ENCODE peak calls at places on chromosome 11, in six cellular contexts. One of them, this sample, is unnamed.

GRCh38 chr11:130202009-130202817 is 42.6 kb downstream of the ST14 start:
- DNase-seq in effector CD4-positive, alpha-beta T cell: no peak
- DNase-seq in stimulated activated CD4-positive, alpha-beta T cell treated with anti-CD3 and anti-CD28 coated beads, Interleukin-2, amount 100 ng/mL, for 24 hours: no peak
- DNase-seq in astrocyte of the cerebellum: no peak
- DNase-seq in CD4-positive, alpha-beta T cell: no peak
- DNase-seq in NCI-H226: no peak
- DNase-seq in this sample: no peak

GRCh38 chr11:100827934-100828661 is 141.0 kb downstream of the ARHGAP42 start:
- DNase-seq in astrocyte of the cerebellum: peak
- DNase-seq in NCI-H226: peak
- DNase-seq in CD4-positive, alpha-beta T cell: no peak
- DNase-seq in stimulated activated CD4-positive, alpha-beta T cell treated with anti-CD3 and anti-CD28 coated beads, Interleukin-2, amount 100 ng/mL, for 24 hours: no peak
- DNase-seq in effector CD4-positive, alpha-beta T cell: no peak
- DNase-seq in this sample: no peak

GRCh38 chr11:10752486-10752885 is 1.4 kb downstream of the CTR9 start:
- DNase-seq in CD4-positive, alpha-beta T cell: no peak
- DNase-seq in astrocyte of the cerebellum: no peak
- DNase-seq in effector CD4-positive, alpha-beta T cell: no peak
- DNase-seq in stimulated activated CD4-positive, alpha-beta T cell treated with anti-CD3 and anti-CD28 coated beads, Interleukin-2, amount 100 ng/mL, for 24 hours: no peak
- DNase-seq in NCI-H226: no peak
- DNase-seq in this sample: no peak

GRCh38 chr11:18012314-18012905 is 437 bp downstream of the SERGEF start:
- DNase-seq in effector CD4-positive, alpha-beta T cell: peak
- DNase-seq in stimulated activated CD4-positive, alpha-beta T cell treated with anti-CD3 and anti-CD28 coated beads, Interleukin-2, amount 100 ng/mL, for 24 hours: peak
- DNase-seq in astrocyte of the cerebellum: no peak
- DNase-seq in NCI-H226: no peak
- DNase-seq in CD4-positive, alpha-beta T cell: peak
- DNase-seq in this sample: no peak

GRCh38 chr11:46480166-46480726 is 88.7 kb upstream of the CHRM4 start:
- DNase-seq in stimulated activated CD4-positive, alpha-beta T cell treated with anti-CD3 and anti-CD28 coated beads, Interleukin-2, amount 100 ng/mL, for 24 hours: no peak
- DNase-seq in effector CD4-positive, alpha-beta T cell: no peak
- DNase-seq in CD4-positive, alpha-beta T cell: no peak
- DNase-seq in NCI-H226: no peak
- DNase-seq in astrocyte of the cerebellum: no peak
- DNase-seq in this sample: no peak

GRCh38 chr11:94738746-94739145 is 29.4 kb upstream of the AMOTL1 start:
- DNase-seq in effector CD4-positive, alpha-beta T cell: no peak
- DNase-seq in stimulated activated CD4-positive, alpha-beta T cell treated with anti-CD3 and anti-CD28 coated beads, Interleukin-2, amount 100 ng/mL, for 24 hours: no peak
- DNase-seq in NCI-H226: no peak
- DNase-seq in CD4-positive, alpha-beta T cell: no peak
- DNase-seq in astrocyte of the cerebellum: no peak
- DNase-seq in this sample: no peak

GRCh38 chr11:65778901-65779668 is 1.7 kb downstream of the AP5B1 start:
- DNase-seq in stimulated activated CD4-positive, alpha-beta T cell treated with anti-CD3 and anti-CD28 coated beads, Interleukin-2, amount 100 ng/mL, for 24 hours: no peak
- DNase-seq in CD4-positive, alpha-beta T cell: no peak
- DNase-seq in NCI-H226: no peak
- DNase-seq in effector CD4-positive, alpha-beta T cell: no peak
- DNase-seq in astrocyte of the cerebellum: no peak
- DNase-seq in this sample: no peak

GRCh38 chr11:27433742-27434141 is 38.8 kb downstream of the LGR4 start:
- DNase-seq in effector CD4-positive, alpha-beta T cell: no peak
- DNase-seq in stimulated activated CD4-positive, alpha-beta T cell treated with anti-CD3 and anti-CD28 coated beads, Interleukin-2, amount 100 ng/mL, for 24 hours: no peak
- DNase-seq in astrocyte of the cerebellum: no peak
- DNase-seq in NCI-H226: no peak
- DNase-seq in CD4-positive, alpha-beta T cell: no peak
- DNase-seq in this sample: no peak

This sample was measured in T-cell.